ENCODE peak calls at places on chromosomes 6 and 20, in four cellular contexts. One of them, this sample, is unnamed.

GRCh38 chr6:22875845-22876244 is 306.5 kb downstream of the HDGFL1 start:
- ATAC-seq in IMR-90: no peak
- ATAC-seq in HCT116: no peak
- ATAC-seq in HepG2: no peak
- ATAC-seq in this sample: no peak

GRCh38 chr20:4856022-4856755 is 134.5 kb downstream of the PRND start:
- ATAC-seq in IMR-90: no peak
- ATAC-seq in HepG2: no peak
- ATAC-seq in HCT116: no peak
- ATAC-seq in this sample: no peak

GRCh38 chr20:31842471-31843157 is 2.8 kb downstream of the FOXS1 start:
- ATAC-seq in HepG2: peak
- ATAC-seq in HCT116: no peak
- ATAC-seq in IMR-90: peak
- ATAC-seq in this sample: no peak

GRCh38 chr6:127317275-127318128 is 25.9 kb downstream of the ECHDC1 start:
- ATAC-seq in IMR-90: no peak
- ATAC-seq in HCT116: no peak
- ATAC-seq in HepG2: no peak
- ATAC-seq in this sample: no peak

GRCh38 chr6:12288844-12289654 is 1.1 kb upstream of the EDN1 start:
- ATAC-seq in HCT116: peak
- ATAC-seq in IMR-90: peak
- ATAC-seq in HepG2: peak
- ATAC-seq in this sample: no peak

GRCh38 chr6:51398064-51398740 is 579.5 kb downstream of the TFAP2B start:
- ATAC-seq in HepG2: no peak
- ATAC-seq in HCT116: no peak
- ATAC-seq in IMR-90: no peak
- ATAC-seq in this sample: no peak

GRCh38 chr6:157688275-157688959 is 134.6 kb upstream of the SNX9 start:
- ATAC-seq in IMR-90: no peak
- ATAC-seq in HCT116: peak
- ATAC-seq in HepG2: no peak
- ATAC-seq in this sample: peak

GRCh38 chr20:53950031-53950430 is 120.4 kb downstream of the BCAS1 start:
- ATAC-seq in HCT116: no peak
- ATAC-seq in IMR-90: no peak
- ATAC-seq in HepG2: no peak
- ATAC-seq in this sample: no peak

GRCh38 chr20:19438488-19438887 is 226.0 kb downstream of the SLC24A3 start:
- ATAC-seq in HepG2: no peak
- ATAC-seq in HCT116: no peak
- ATAC-seq in IMR-90: no peak
- ATAC-seq in this sample: no peak

DNA sequence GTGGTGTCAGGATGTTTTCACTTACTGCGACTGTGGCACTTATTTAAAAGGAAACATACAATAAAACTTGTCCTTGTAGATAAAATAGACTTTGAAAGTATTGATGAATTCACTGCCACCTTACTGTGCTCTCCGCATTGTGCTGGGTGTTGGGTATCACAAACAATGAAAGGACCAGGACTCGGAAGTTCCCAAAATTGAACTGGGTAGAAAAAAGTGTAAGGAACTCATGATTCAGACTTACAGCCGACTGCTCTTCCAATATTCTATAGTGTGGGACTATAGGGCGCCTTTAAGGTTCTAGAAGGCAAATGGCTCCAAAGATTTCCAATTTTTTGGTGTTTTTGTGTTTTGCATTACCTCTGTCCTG is 32.0 kb upstream of the ID4 start:
- ATAC-seq in HepG2: peak
- ATAC-seq in IMR-90: peak
- ATAC-seq in HCT116: peak
- ATAC-seq in this sample: peak
- TF ChIP-seq POLR2A in HepG2: no peak
- TF ChIP-seq POLR2A in IMR-90: no peak
- TF ChIP-seq POLR2A in HCT116: no peak
- TF ChIP-seq POLR2A in this sample: no peak

DNA sequence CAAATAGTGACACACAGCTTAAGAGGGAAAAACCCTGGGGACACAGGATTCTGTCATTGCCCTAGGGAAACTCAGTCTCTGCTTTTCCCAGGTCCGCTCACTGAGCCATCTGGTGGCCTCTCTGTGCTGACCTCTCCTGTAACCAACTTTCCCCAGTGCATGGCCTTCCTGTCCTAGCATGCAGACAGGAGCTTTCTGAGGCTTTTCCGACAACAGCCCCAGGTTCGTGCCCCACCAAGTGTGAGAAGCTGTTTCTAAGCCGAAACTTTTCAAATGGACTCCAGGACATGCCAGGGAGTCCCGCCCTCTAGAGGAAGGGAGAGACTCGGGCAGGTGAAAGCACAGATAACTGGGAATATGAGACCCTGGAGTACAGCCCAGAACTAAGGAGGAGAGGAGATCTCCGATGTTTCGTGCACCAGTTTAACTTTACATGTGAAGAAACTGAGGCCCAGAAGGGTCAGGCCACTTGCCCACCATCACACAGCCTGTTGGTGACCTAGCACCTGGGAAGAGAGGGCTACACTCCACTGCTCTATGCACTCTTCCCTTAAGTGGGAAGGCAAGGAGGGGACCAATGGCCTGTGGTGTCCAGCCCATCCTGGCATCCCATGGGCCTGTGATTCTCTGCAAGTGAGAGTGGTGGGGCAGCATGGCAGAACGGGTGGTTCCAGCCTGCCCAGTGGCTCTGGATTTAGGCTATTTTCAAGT is 46.2 kb downstream of the RPP40 start:
- ATAC-seq in HepG2: peak
- ATAC-seq in HCT116: peak
- ATAC-seq in IMR-90: peak
- ATAC-seq in this sample: no peak
- TF ChIP-seq POLR2A in HepG2: no peak
- TF ChIP-seq POLR2A in HCT116: no peak
- TF ChIP-seq POLR2A in IMR-90: no peak
- TF ChIP-seq POLR2A in this sample: no peak

GRCh38 chr6:139852484-139853140 is 478.2 kb upstream of the CITED2 start:
- ATAC-seq in IMR-90: peak
- ATAC-seq in HCT116: no peak
- ATAC-seq in HepG2: peak
- ATAC-seq in this sample: no peak
- TF ChIP-seq POLR2A in IMR-90: peak
- TF ChIP-seq POLR2A in HCT116: no peak
- TF ChIP-seq POLR2A in HepG2: no peak
- TF ChIP-seq POLR2A in this sample: no peak

GRCh38 chr6:13453771-13454251 is 33.6 kb downstream of the GFOD1 start:
- ATAC-seq in HCT116: peak
- ATAC-seq in HepG2: no peak
- ATAC-seq in IMR-90: no peak
- ATAC-seq in this sample: no peak

GRCh38 chr6:13455604-13456003 is 31.8 kb downstream of the GFOD1 start:
- ATAC-seq in HCT116: no peak
- ATAC-seq in HepG2: no peak
- ATAC-seq in IMR-90: no peak
- ATAC-seq in this sample: no peak

GRCh38 chr6:13453172-13453552 is 34.2 kb downstream of the GFOD1 start:
- ATAC-seq in IMR-90: no peak
- ATAC-seq in HCT116: no peak
- ATAC-seq in HepG2: no peak
- ATAC-seq in this sample: no peak

GRCh38 chr6:13452346-13453171 is 34.8 kb downstream of the GFOD1 start:
- ATAC-seq in HepG2: no peak
- ATAC-seq in IMR-90: no peak
- ATAC-seq in HCT116: no peak
- ATAC-seq in this sample: no peak

GRCh38 chr6:13454286-13455221 is 32.8 kb downstream of the GFOD1 start:
- ATAC-seq in HCT116: peak
- ATAC-seq in IMR-90: no peak
- ATAC-seq in HepG2: peak
- ATAC-seq in this sample: peak
- TF ChIP-seq POLR2A in HCT116: no peak
- TF ChIP-seq POLR2A in IMR-90: no peak
- TF ChIP-seq POLR2A in HepG2: no peak
- TF ChIP-seq POLR2A in this sample: no peak

GRCh38 chr20:610130-611046 is at the start of gene TCF15:
- ATAC-seq in HepG2: no peak
- ATAC-seq in IMR-90: peak
- ATAC-seq in HCT116: no peak
- ATAC-seq in this sample: peak
- TF ChIP-seq POLR2A in HepG2: no peak
- TF ChIP-seq POLR2A in IMR-90: no peak
- TF ChIP-seq POLR2A in HCT116: no peak
- TF ChIP-seq POLR2A in this sample: no peak

This sample was measured in gastroesophageal sphincter.